ENCODE peak calls at places on chromosome 15, in seven cellular contexts. One of them, this sample, is unnamed. For H3K9me3, the result is how much of the 10 kb centered on the place peaks cover.

GRCh38 chr15:42726114-42726513 is 10.8 kb downstream of the CDAN1 start:
- DNase-seq in body of pancreas: no peak
- DNase-seq in uterus: no peak
- DNase-seq in neuronal stem cell: no peak
- DNase-seq in spleen: no peak
- DNase-seq in CD8-positive, alpha-beta memory T cell: no peak
- DNase-seq in breast epithelium: no peak
- DNase-seq in this sample: peak

GRCh38 chr15:88255496-88256171 is 905 bp downstream of the NTRK3 start:
- DNase-seq in body of pancreas: peak
- DNase-seq in uterus: peak
- DNase-seq in neuronal stem cell: peak
- DNase-seq in spleen: no peak
- DNase-seq in CD8-positive, alpha-beta memory T cell: no peak
- DNase-seq in breast epithelium: no peak
- DNase-seq in this sample: peak

GRCh38 chr15:35545316-35545824 is 595 bp downstream of the DPH6 start:
- DNase-seq in body of pancreas: peak
- DNase-seq in uterus: peak
- DNase-seq in neuronal stem cell: no peak
- DNase-seq in spleen: peak
- DNase-seq in CD8-positive, alpha-beta memory T cell: no peak
- DNase-seq in breast epithelium: no peak
- DNase-seq in this sample: peak

GRCh38 chr15:44536298-44536961 is 517 bp upstream of the EIF3J start:
- DNase-seq in body of pancreas: peak
- DNase-seq in uterus: no peak
- DNase-seq in neuronal stem cell: peak
- DNase-seq in spleen: peak
- DNase-seq in CD8-positive, alpha-beta memory T cell: no peak
- DNase-seq in breast epithelium: peak
- DNase-seq in this sample: peak

GRCh38 chr15:69081310-69082004 is 67.0 kb downstream of the NOX5 start:
- DNase-seq in body of pancreas: peak
- DNase-seq in uterus: peak
- DNase-seq in neuronal stem cell: no peak
- DNase-seq in spleen: no peak
- DNase-seq in CD8-positive, alpha-beta memory T cell: no peak
- DNase-seq in breast epithelium: no peak
- DNase-seq in this sample: no peak

GRCh38 chr15:31260646-31261265 is 65.9 kb upstream of the KLF13 start:
- DNase-seq in body of pancreas: no peak
- DNase-seq in uterus: no peak
- DNase-seq in neuronal stem cell: no peak
- DNase-seq in spleen: peak
- DNase-seq in CD8-positive, alpha-beta memory T cell: no peak
- DNase-seq in breast epithelium: peak
- DNase-seq in this sample: no peak

GRCh38 chr15:67917037-67917436 is 77.2 kb upstream of the RNU6-1 start:
- DNase-seq in body of pancreas: no peak
- DNase-seq in uterus: peak
- DNase-seq in neuronal stem cell: no peak
- DNase-seq in spleen: no peak
- DNase-seq in CD8-positive, alpha-beta memory T cell: no peak
- DNase-seq in breast epithelium: no peak
- DNase-seq in this sample: no peak

GRCh38 chr15:52100807-52101206 is 11.8 kb downstream of the BCL2L10 start:
- DNase-seq in body of pancreas: peak
- DNase-seq in uterus: peak
- DNase-seq in neuronal stem cell: no peak
- DNase-seq in spleen: peak
- DNase-seq in CD8-positive, alpha-beta memory T cell: no peak
- DNase-seq in breast epithelium: no peak
- DNase-seq in this sample: peak

GRCh38 chr15:78034495-78035191 is 42.9 kb downstream of the TBC1D2B start:
- DNase-seq in body of pancreas: peak
- DNase-seq in uterus: no peak
- DNase-seq in neuronal stem cell: no peak
- DNase-seq in spleen: peak
- DNase-seq in CD8-positive, alpha-beta memory T cell: peak
- DNase-seq in breast epithelium: no peak
- DNase-seq in this sample: peak

GRCh38 chr15:62307551-62307950 is 142.5 kb upstream of the C2CD4B start:
- DNase-seq in body of pancreas: no peak
- DNase-seq in uterus: no peak
- DNase-seq in neuronal stem cell: no peak
- DNase-seq in spleen: no peak
- DNase-seq in CD8-positive, alpha-beta memory T cell: no peak
- DNase-seq in breast epithelium: no peak
- DNase-seq in this sample: no peak

DNA sequence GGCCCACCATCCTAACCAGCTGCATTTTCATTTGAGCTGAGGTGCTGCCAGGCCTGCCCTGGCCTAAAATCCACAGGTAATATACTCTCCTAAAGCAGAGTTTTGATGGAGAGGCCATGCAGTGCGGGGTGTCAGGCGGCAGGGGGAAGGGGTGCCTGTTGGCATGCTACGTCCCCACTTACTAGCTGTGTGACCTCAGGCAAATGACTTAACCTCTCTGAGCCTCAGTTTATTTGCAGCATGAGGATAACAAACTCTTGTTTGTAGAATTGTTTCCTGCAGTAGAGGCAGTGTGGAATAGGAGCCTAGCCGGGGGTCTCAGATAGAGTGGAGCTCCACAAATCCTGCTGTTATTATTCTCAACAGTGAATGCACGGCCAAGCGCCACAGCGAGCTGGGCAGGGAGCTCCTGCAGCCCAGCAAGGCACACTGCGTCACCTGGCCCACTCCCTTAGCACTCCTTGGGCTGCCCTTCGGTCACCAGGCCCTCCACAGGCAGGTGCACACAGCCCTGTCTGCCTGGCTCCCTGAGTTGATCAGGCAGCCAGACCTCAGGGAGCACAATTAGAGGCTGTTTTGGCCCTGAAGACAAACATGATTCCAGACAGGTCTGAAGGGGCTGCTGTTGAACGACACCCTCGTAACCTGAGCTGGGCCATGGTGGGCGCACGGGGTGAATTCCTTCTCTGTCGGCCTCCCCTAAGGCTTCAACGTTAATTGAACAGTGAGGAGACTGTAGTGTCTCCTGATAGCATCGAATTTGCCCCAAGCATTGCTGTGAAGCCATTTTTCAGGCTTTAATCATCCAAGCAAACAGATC is 248.8 kb upstream of the LYSMD4 start:
- DNase-seq in body of pancreas: no peak
- DNase-seq in uterus: no peak
- DNase-seq in neuronal stem cell: no peak
- DNase-seq in spleen: no peak
- DNase-seq in CD8-positive, alpha-beta memory T cell: no peak
- DNase-seq in breast epithelium: no peak
- DNase-seq in this sample: no peak
- H3K9me3 ChIP-seq in body of pancreas: under half
- H3K9me3 ChIP-seq in uterus: under half
- H3K9me3 ChIP-seq in neuronal stem cell: under half
- H3K9me3 ChIP-seq in spleen: under half
- H3K9me3 ChIP-seq in CD8-positive, alpha-beta memory T cell: under half
- H3K9me3 ChIP-seq in breast epithelium: under half
- H3K9me3 ChIP-seq in this sample: under half

DNA sequence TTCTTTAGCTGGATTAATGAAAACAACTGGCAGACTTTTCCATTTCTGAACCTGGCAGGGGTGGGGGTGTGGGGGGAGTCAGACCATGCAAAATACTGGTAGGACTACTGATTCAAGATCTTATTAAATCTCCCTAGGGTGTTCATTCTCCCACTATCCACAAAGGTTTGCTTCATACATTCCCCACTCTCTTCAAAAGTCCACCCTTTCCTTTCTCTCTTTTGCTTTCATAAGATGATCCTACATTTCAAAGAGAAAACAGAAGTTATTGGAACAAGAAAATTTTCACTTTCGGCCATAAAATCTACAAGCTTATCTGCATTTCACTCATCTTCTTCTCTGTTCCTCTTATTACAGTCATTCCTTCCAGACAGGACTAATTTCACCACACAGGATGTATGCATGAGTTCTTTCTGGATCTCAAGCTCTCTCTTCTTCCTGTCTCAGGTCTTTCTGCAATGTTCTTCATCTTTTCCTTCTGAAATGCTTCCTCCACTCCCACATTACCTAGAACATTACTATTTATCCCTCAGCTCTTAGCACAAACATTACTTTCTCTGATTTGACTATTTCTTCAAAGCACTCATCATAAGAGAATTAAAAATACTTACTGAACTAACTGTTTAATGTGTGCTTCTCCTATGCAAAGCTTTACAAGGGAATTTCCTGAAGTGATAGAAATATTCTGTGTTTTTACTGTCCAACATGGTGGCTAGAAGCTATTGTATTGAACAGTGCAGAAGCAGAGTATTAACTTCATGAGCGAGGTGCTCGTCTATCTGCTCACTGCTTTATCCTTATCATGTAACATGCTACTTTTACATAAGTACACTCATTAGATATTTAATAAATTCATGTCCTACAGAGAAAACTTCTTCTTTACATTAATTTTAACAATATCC is 238.9 kb downstream of the ISL2 start:
- DNase-seq in body of pancreas: no peak
- DNase-seq in uterus: no peak
- DNase-seq in neuronal stem cell: no peak
- DNase-seq in spleen: no peak
- DNase-seq in CD8-positive, alpha-beta memory T cell: no peak
- DNase-seq in breast epithelium: no peak
- DNase-seq in this sample: no peak
- H3K27ac ChIP-seq in body of pancreas: no peak
- H3K27ac ChIP-seq in uterus: no peak
- H3K27ac ChIP-seq in neuronal stem cell: no peak
- H3K27ac ChIP-seq in spleen: no peak
- H3K27ac ChIP-seq in CD8-positive, alpha-beta memory T cell: no peak
- H3K27ac ChIP-seq in breast epithelium: no peak
- H3K27ac ChIP-seq in this sample: no peak

DNA sequence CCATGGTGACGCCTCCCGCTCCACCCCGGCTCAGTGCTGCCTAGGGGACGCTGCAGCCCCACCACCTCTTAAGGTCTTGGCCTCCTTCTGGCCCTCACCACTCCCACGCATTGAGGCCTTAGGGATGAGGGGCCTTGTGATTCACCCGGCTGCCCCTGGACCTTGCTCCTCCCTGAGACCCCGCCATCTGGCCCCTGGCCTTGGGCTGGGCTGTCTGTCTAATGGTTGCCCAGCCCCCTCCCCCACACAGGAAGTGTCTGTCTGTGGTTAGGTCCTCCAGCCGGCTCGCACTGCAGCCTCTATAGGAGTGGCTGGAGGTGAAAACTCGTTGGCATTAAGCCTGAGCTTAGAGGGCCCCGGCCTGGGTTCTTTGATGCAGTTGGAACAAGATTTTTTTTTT is 21.5 kb upstream of the MTHFS start:
- DNase-seq in body of pancreas: no peak
- DNase-seq in uterus: no peak
- DNase-seq in neuronal stem cell: no peak
- DNase-seq in spleen: peak
- DNase-seq in CD8-positive, alpha-beta memory T cell: no peak
- DNase-seq in breast epithelium: no peak
- DNase-seq in this sample: no peak
- H3K9me3 ChIP-seq in body of pancreas: under half
- H3K9me3 ChIP-seq in uterus: under half
- H3K9me3 ChIP-seq in neuronal stem cell: under half
- H3K9me3 ChIP-seq in spleen: under half
- H3K9me3 ChIP-seq in CD8-positive, alpha-beta memory T cell: under half
- H3K9me3 ChIP-seq in breast epithelium: half or more
- H3K9me3 ChIP-seq in this sample: half or more

DNA sequence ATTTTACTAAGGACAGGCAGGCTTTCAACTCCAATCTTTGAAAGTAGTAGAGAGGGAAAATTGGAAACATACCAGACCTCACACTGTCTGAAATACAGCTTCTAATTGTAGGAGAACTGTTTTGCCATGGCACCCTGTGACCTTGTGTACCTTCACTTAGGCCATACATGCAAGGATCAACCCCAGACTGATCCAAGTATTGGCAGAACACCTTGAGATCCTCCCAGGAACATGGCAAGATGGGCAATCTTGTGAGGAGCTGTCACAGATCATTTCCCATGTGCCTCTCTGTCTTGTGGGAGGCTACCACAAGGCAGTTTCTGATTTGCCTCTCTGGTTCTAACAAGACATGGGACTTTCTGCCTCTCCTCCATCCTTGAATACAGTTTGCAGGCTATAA is 53.0 kb upstream of the ARNT2 start:
- DNase-seq in body of pancreas: no peak
- DNase-seq in uterus: no peak
- DNase-seq in neuronal stem cell: no peak
- DNase-seq in spleen: no peak
- DNase-seq in CD8-positive, alpha-beta memory T cell: no peak
- DNase-seq in breast epithelium: no peak
- DNase-seq in this sample: no peak
- H3K27ac ChIP-seq in body of pancreas: no peak
- H3K27ac ChIP-seq in uterus: no peak
- H3K27ac ChIP-seq in neuronal stem cell: no peak
- H3K27ac ChIP-seq in spleen: no peak
- H3K27ac ChIP-seq in CD8-positive, alpha-beta memory T cell: no peak
- H3K27ac ChIP-seq in breast epithelium: no peak
- H3K27ac ChIP-seq in this sample: no peak